ENCODE peak calls at places on chromosomes 16 and 17, in seven cellular contexts. C, M, N, A, W, S and I are unnamed samples.

GRCh38 chr16:11052080-11052808 is 107.9 kb downstream of the CLEC16A start:
- DNase-seq in C (no peak), M (no peak), N (peak; percentile 63), A (no peak), W (no peak), S (no peak), I (no peak)

GRCh38 chr17:82350182-82351030 is 8.6 kb upstream of the TEX19 start:
- DNase-seq in C (no peak), M (no peak), N (no peak), A (no peak), W (no peak), S (no peak), I (no peak)

GRCh38 chr17:28549274-28550132 is 2.9 kb downstream of the UNC119 start:
- DNase-seq in C (no peak), M (no peak), N (no peak), A (no peak), W (peak; percentile 85), S (no peak), I (no peak)

GRCh38 chr17:41957058-41957868 is 9.3 kb upstream of the CNP start:
- DNase-seq in C (no peak), M (no peak), N (no peak), A (no peak), W (peak; percentile 15), S (no peak), I (no peak)

GRCh38 chr17:76816590-76817135 is 51.5 kb upstream of the MGAT5B start:
- DNase-seq in C (no peak), M (peak; percentile 4), N (peak; percentile 34), A (no peak), W (peak; percentile 78), S (peak; percentile 78), I (peak; percentile 4)

GRCh38 chr17:19244357-19244756 is 7.2 kb downstream of the EPN2 start:
- DNase-seq in C (no peak), M (no peak), N (no peak), A (no peak), W (no peak), S (no peak), I (no peak)

GRCh38 chr17:57405486-57406072 is 149.3 kb downstream of the MSI2 start:
- DNase-seq in C (no peak), M (no peak), N (no peak), A (no peak), W (peak; percentile 19), S (no peak), I (no peak)

GRCh38 chr17:61423967-61424649 is 24.5 kb downstream of the TBX2 start:
- DNase-seq in C (no peak), M (no peak), N (no peak), A (no peak), W (no peak), S (no peak), I (no peak)

GRCh38 chr17:45129940-45130639 is 2.2 kb downstream of the PLCD3 start:
- DNase-seq in C (no peak), M (no peak), N (no peak), A (no peak), W (no peak), S (no peak), I (no peak)

GRCh38 chr17:73278465-73279453 is 17.1 kb upstream of the CPSF4L start:
- DNase-seq in C (peak; percentile 64), M (no peak), N (peak; percentile 29), A (no peak), W (no peak), S (no peak), I (peak; percentile 83)

GRCh38 chr17:36148559-36149295 is 27.7 kb downstream of the TBC1D3B start:
- DNase-seq in C (peak; percentile 61), M (no peak), N (peak; percentile 36), A (peak; percentile 65), W (peak; percentile 80), S (peak; percentile 58), I (no peak)

GRCh38 chr16:24568392-24568791 is 29.0 kb downstream of the RBBP6 start:
- DNase-seq in C (no peak), M (peak; percentile 5), N (peak; percentile 33), A (no peak), W (no peak), S (no peak), I (no peak)

GRCh38 chr16:23392223-23392600 is 60.8 kb downstream of the COG7 start:
- DNase-seq in C (no peak), M (no peak), N (no peak), A (no peak), W (no peak), S (no peak), I (no peak)

GRCh38 chr16:68236804-68237242 is 896 bp upstream of the ESRP2 start:
- DNase-seq in C (peak; percentile 62), M (no peak), N (peak; percentile 57), A (peak; percentile 43), W (peak; percentile 58), S (no peak), I (no peak)

GRCh38 chr17:70905796-70906195 is 736.5 kb downstream of the KCNJ2 start:
- DNase-seq in C (no peak), M (peak; percentile 76), N (peak; percentile 87), A (peak; percentile 56), W (no peak), S (no peak), I (no peak)

GRCh38 chr16:9844361-9844760 is 337.9 kb downstream of the GRIN2A start:
- DNase-seq in C (no peak), M (peak; percentile 3), N (peak; percentile 27), A (no peak), W (no peak), S (no peak), I (no peak)

GRCh38 chr16:67311607-67312449 is 14.7 kb downstream of the KCTD19 start:
- DNase-seq in C (no peak), M (peak; percentile 100), N (peak; percentile 100), A (no peak), W (no peak), S (peak; percentile 45), I (no peak)

GRCh38 chr17:14784997-14785696 is 480.0 kb downstream of the PMP22 start:
- DNase-seq in C (no peak), M (no peak), N (peak; percentile 47), A (no peak), W (no peak), S (no peak), I (no peak)

GRCh38 chr16:68396481-68396880 is 51.8 kb downstream of the SMPD3 start:
- DNase-seq in C (peak; percentile 72), M (peak; percentile 31), N (peak; percentile 43), A (peak; percentile 28), W (peak; percentile 41), S (no peak), I (no peak)

GRCh38 chr17:9115446-9116265 is 94.3 kb downstream of the NTN1 start:
- DNase-seq in C (peak; percentile 29), M (no peak), N (peak; percentile 32), A (peak; percentile 56), W (peak; percentile 81), S (peak; percentile 33), I (no peak)

GRCh38 chr16:2033057-2033911 is 6.6 kb downstream of the NHERF2 start:
- DNase-seq in C (peak; percentile 36), M (no peak), N (no peak), A (no peak), W (peak; percentile 38), S (peak; percentile 94), I (no peak)

GRCh38 chr16:58814348-58814801 is 80.3 kb upstream of the GOT2 start:
- DNase-seq in C (peak; percentile 31), M (no peak), N (peak; percentile 26), A (no peak), W (peak; percentile 74), S (peak; percentile 46), I (no peak)

GRCh38 chr17:49749730-49750129 is 14.2 kb downstream of the FAM117A start:
- DNase-seq in C (no peak), M (no peak), N (no peak), A (no peak), W (no peak), S (no peak), I (no peak)
- H3K4me3 ChIP-seq in C (no peak overlapping the region), M (no peak overlapping the region), N (no peak overlapping the region), A (no peak overlapping the region), W (no peak overlapping the region), S (no peak overlapping the region), I (no peak overlapping the region)

GRCh38 chr16:5634781-5635180 is 537.2 kb upstream of the EEF2KMT start:
- DNase-seq in C (no peak), M (no peak), N (no peak), A (no peak), W (no peak), S (no peak), I (no peak)

GRCh38 chr16:5639531-5639930 is 541.9 kb upstream of the EEF2KMT start:
- DNase-seq in C (no peak), M (no peak), N (no peak), A (no peak), W (no peak), S (peak; percentile 45), I (no peak)

DNA sequence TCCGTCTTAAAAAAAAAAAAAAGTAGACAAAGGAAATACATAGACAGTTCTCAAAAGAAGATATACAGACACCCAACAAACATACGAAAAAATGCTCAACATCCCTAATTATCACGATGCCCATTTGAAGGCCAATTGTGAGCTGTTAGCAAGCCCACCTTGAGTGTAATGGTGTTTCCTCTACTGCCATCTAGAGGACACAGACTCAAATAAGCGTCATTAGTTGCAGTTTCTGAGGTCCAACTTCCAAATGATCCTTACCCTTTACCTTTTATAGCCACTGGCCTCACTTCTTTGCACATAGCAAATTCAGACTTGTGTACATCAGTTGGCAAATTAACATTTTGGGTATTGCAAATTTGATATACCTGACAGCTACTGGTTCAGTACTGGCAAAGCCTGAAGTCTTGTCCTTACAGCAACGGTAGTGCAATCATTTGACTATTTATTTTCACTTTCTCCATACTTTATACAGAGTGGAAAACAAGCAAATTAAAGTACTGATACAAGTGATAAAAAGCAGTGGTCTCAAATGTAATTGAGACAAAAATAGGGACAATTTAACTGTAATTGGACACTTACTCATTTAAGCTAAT is 536.3 kb upstream of the EEF2KMT start:
- DNase-seq in C (no peak), M (no peak), N (peak; percentile 18), A (no peak), W (peak; percentile 77), S (no peak), I (peak; percentile 3)
- TF ChIP-seq CTCF in C (no peak), M (no peak), N (peak; percentile 26), A (no peak), W (peak; percentile 72), S (peak; percentile 43), I (peak; percentile 46)

DNA sequence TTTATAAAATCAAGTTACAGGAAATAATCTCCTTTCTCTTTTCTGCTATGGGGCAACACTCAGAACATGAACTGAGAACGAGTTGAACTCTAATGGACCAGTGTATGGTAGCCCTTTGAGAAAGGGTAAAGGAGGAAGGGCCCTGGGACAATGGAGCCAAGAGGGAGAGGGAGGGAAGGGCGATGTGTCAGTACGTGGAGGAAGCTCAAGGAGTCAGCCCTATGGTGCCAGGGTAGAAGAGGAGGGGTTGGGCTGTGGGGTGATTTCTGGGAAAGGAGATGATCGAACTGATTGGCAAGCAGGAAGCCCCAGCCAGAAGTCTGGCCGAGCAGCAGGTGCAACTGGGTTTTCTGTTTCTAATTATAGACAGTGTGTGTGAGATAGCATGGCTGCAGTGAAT is 4.3 kb upstream of the WIPI1 start:
- DNase-seq in C (no peak), M (no peak), N (no peak), A (no peak), W (no peak), S (no peak), I (no peak)
- H3K4me3 ChIP-seq in C (no peak overlapping the region), M (no peak overlapping the region), N (no peak overlapping the region), A (no peak overlapping the region), W (no peak overlapping the region), S (no peak overlapping the region), I (no peak overlapping the region)

DNA sequence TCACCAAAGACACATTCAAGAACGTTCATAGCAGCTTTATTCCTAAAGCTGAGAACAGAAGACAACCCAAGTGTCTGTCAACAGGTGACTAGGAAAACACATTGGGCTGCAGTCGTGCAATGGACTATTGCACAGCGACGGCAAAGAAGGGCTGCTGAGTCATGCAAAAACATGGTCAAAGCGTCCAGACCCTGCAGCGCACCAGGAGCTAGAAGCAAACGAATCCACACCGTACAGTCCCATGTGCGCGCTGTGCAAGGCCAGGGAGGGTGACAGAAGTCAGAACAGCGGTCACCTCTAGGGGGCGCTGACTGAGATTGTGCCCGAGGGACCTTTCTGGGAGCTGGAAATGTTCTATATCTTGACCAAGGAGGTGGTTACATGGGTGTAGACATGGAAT is 266.4 kb downstream of the MAF start:
- DNase-seq in C (no peak), M (no peak), N (no peak), A (no peak), W (peak; percentile 59), S (no peak), I (no peak)
- TF ChIP-seq CTCF in C (no peak), M (no peak), N (no peak), A (peak; percentile 20), W (peak; percentile 75), S (peak; percentile 35), I (peak; percentile 22)